ENCODE peak calls at places on chromosomes 13 and 19, in seven cellular contexts. L is IMR-90, B is heart right ventricle, G is sigmoid colon, S is dorsolateral prefrontal cortex, H is PC-3, P is iPS DF 6.9. M is an unnamed sample.

GRCh38 chr13:52652980-52653303 is 306 bp downstream of the SUGT1 start:
- DNase-seq in G (peak), S (no peak), B (no peak), H (no peak), P (no peak), L (no peak), M (no peak)

GRCh38 chr13:113152894-113153809 is 5.3 kb upstream of the PROZ start:
- DNase-seq in P (no peak), H (peak), S (peak), L (no peak), B (peak), G (peak), M (peak)

GRCh38 chr13:48769107-48769704 is 115.5 kb downstream of the CYSLTR2 start:
- DNase-seq in S (no peak), L (peak), G (peak), P (peak), H (peak), B (no peak), M (peak)

GRCh38 chr13:59363950-59364349 is 799.8 kb downstream of the DIAPH3 start:
- DNase-seq in G (no peak), P (no peak), S (no peak), B (no peak), L (no peak), H (no peak), M (no peak)

GRCh38 chr19:14782978-14783545 is 4.7 kb upstream of the ADGRE2 start:
- DNase-seq in S (no peak), G (no peak), P (no peak), L (no peak), B (no peak), H (no peak), M (no peak)

GRCh38 chr13:95784161-95784880 is 107.4 kb downstream of the DNAJC3 start:
- DNase-seq in L (peak), H (peak), B (no peak), G (no peak), P (no peak), S (no peak), M (no peak)

GRCh38 chr13:84951128-84951527 is 848.1 kb downstream of the SLITRK6 start:
- DNase-seq in S (no peak), H (peak), G (no peak), B (no peak), L (no peak), P (no peak), M (no peak)

GRCh38 chr13:68676513-68677115 is 1431.0 kb upstream of the ATXN8OS start:
- DNase-seq in P (no peak), L (no peak), G (no peak), H (no peak), S (no peak), B (no peak), M (no peak)

GRCh38 chr13:99426426-99426825 is 74.8 kb upstream of the TM9SF2 start:
- DNase-seq in L (no peak), B (no peak), G (no peak), H (no peak), S (no peak), P (no peak), M (no peak)

GRCh38 chr13:95326695-95327094 is 25.4 kb upstream of the ABCC4 start:
- DNase-seq in B (no peak), S (no peak), G (no peak), L (no peak), P (no peak), H (no peak), M (no peak)

GRCh38 chr13:113162783-113163685 is 4.6 kb downstream of the PROZ start:
- DNase-seq in B (no peak), H (no peak), S (no peak), P (no peak), L (no peak), G (no peak), M (peak)

GRCh38 chr13:24005711-24006281 is 108.5 kb upstream of the C1QTNF9B start:
- DNase-seq in H (no peak), P (no peak), S (no peak), G (no peak), B (no peak), L (no peak), M (no peak)

GRCh38 chr19:4061683-4062575 is 4.8 kb downstream of the ZBTB7A start:
- DNase-seq in L (no peak), S (no peak), P (no peak), G (peak), B (no peak), H (peak), M (no peak)

GRCh38 chr13:40401911-40402776 is 264.3 kb downstream of the FOXO1 start:
- DNase-seq in S (peak), P (no peak), L (peak), G (peak), H (peak), B (peak), M (peak)

GRCh38 chr19:18865973-18866799 is 29.8 kb downstream of the CERS1 start:
- DNase-seq in B (peak), H (peak), S (peak), P (no peak), L (peak), G (no peak), M (no peak)

DNA sequence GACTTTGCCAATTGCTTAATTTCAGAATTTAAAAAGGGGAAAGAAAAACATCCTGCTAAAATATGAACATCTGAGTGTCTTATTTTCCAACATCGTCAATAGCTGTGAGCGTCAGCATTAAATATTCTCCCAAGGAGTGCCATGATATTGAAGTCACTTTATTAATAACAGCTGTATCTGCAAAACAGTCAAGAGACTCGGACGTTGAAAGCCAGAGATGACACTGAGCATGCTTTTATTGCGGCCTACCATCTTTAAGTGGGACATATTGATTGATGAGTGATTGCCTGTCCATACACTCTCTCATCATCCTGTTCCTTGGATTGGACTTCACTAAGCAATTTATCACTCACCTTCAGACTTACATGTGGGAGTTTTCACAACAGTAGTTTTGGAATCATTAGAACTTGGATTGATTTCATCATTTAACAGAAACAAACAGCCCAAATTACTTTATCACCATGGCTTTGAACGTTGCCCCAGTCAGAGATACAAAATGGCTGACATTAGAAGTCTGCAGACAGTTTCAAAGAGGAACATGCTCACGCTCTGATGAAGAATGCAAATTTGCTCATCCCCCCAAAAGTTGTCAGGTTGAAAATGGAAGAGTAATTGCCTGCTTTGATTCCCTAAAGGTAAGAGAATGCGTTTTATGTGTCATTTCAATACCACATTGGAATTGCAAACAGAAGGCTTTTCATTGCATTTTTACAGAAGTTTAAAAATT is 53.8 kb downstream of the MBNL2 start:
- DNase-seq in H (no peak), P (no peak), B (no peak), G (no peak), L (no peak), S (no peak), M (no peak)
- H3K27ac ChIP-seq in H (peak), P (no peak), B (no peak), G (peak), L (peak), S (no peak), M (no peak)

DNA sequence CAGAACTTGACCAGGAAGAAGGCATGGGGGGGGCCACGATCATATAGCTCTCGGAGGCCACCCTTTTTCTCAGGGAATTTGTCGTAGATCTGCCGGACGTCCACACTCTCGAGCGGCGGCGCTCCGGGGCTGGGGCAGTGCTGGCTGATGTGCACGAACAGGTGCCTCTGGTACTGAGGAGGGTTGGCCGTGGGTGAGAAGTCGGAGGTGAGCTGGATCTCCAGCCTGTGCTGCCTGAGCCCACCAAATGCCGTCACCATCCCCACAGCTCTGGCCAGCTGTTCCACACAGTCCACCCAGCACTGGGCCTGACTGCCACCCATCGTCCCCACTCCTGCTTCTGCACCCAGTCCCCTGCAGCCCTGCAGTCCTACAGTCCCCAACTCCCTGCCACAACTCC is 12.0 kb downstream of the CD37 start:
- DNase-seq in B (no peak), H (no peak), G (no peak), S (no peak), L (no peak), P (no peak), M (no peak)
- H3K27ac ChIP-seq in B (no peak), H (no peak), G (no peak), S (no peak), L (no peak), P (no peak), M (no peak)

DNA sequence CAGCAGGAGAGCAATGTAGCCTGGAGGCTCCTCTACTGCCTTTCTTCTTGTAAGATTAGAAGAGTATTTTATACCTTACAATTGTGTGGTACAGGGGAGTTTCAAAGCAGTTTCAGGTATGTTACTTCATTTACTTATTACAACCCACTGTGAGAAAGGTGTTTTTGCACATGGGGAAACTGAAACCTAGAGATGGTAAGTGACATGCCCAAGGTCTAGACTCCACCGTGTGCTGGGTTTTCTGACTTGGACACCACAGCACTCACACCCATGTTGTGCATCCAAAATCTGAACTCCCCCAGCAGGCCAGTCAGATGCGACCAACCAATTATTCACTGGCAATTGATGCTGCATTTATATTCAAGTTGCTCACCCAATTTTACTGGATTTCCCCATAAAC is 22.8 kb downstream of the ERICH6B start:
- DNase-seq in G (no peak), H (no peak), P (no peak), B (no peak), L (no peak), S (no peak), M (no peak)
- H3K27ac ChIP-seq in G (no peak), H (no peak), P (no peak), B (no peak), L (no peak), S (no peak), M (no peak)

GRCh38 chr19:1521636-1522035 is 2.2 kb upstream of the PLK5 start:
- DNase-seq in S (no peak), P (no peak), H (no peak), L (no peak), B (no peak), G (peak), M (peak)

GRCh38 chr19:1514986-1515721 is 2.3 kb upstream of the ADAMTSL5 start:
- DNase-seq in G (no peak), H (no peak), L (no peak), P (no peak), S (no peak), B (no peak), M (no peak)

GRCh38 chr19:1516395-1516753 is 3.6 kb upstream of the ADAMTSL5 start:
- DNase-seq in H (no peak), G (no peak), L (no peak), B (no peak), P (no peak), S (no peak), M (no peak)

GRCh38 chr19:1520203-1520780 is 3.6 kb upstream of the PLK5 start:
- DNase-seq in H (no peak), S (no peak), B (no peak), L (no peak), P (no peak), G (no peak), M (no peak)

GRCh38 chr19:1518471-1518870 is 5.4 kb upstream of the PLK5 start:
- DNase-seq in S (no peak), P (no peak), B (no peak), L (no peak), H (no peak), G (no peak), M (no peak)
- H3K27ac ChIP-seq in S (no peak), P (no peak), B (no peak), L (no peak), H (no peak), G (no peak), M (no peak)

GRCh38 chr19:2532252-2533071 is 56.5 kb downstream of the GADD45B start:
- DNase-seq in P (no peak), L (peak), B (no peak), G (no peak), S (no peak), H (peak), M (no peak)
- H3K27ac ChIP-seq in P (no peak), L (no peak), B (no peak), G (no peak), S (no peak), H (peak), M (no peak)

GRCh38 chr19:50899549-50899948 is 11.6 kb downstream of the KLK4 start:
- DNase-seq in S (no peak), G (no peak), H (no peak), P (no peak), L (no peak), B (no peak), M (no peak)

GRCh38 chr19:50897191-50897607 is 14.0 kb downstream of the KLK4 start:
- DNase-seq in B (no peak), G (no peak), S (no peak), H (no peak), L (no peak), P (no peak), M (no peak)

GRCh38 chr19:50898018-50898417 is 13.2 kb downstream of the KLK4 start:
- DNase-seq in H (no peak), P (no peak), L (no peak), B (no peak), G (no peak), S (no peak), M (no peak)

GRCh38 chr19:50896591-50897190 is 14.5 kb downstream of the KLK4 start:
- DNase-seq in L (peak), S (no peak), G (no peak), H (peak), B (no peak), P (no peak), M (peak)

DNA sequence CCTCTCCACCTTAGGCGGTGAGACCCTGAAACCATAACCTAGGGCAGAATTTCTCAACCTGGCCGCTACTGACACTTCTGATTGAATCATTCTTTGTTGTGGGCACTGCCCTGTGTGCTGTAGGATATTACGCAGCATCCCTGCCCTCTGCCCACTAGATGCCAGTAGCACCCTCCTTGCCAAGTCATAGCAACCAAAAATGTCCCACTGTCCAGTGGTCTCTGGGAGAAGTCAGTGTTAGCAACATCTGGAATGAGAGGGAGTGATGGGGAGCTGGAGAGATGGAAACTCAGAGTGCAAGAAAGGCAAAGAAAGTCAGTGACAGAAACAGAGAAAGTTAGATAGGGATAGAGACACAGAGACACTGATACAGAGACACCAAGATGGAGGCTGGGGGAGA is 13.6 kb downstream of the KLK4 start:
- DNase-seq in H (peak), G (no peak), P (no peak), B (no peak), L (no peak), S (no peak), M (no peak)
- H3K27ac ChIP-seq in H (no peak), G (no peak), P (no peak), B (no peak), L (no peak), S (no peak), M (no peak)

GRCh38 chr19:47098608-47099007 is 15.0 kb downstream of the ZC3H4 start:
- DNase-seq in H (no peak), S (no peak), L (no peak), P (no peak), G (no peak), B (no peak), M (no peak)
- H3K27ac ChIP-seq in H (no peak), S (peak), L (no peak), P (no peak), G (no peak), B (peak), M (no peak)

GRCh38 chr19:12995596-12996541 is 594 bp downstream of the NFIX start:
- DNase-seq in L (peak), P (no peak), S (no peak), B (no peak), H (no peak), G (no peak), M (no peak)
- H3K27ac ChIP-seq in L (peak), P (no peak), S (peak), B (peak), H (peak), G (peak), M (no peak)

GRCh38 chr19:20471441-20471840 is 94.1 kb downstream of the ZNF737 start:
- DNase-seq in G (no peak), S (no peak), P (no peak), L (no peak), H (no peak), B (no peak), M (no peak)

GRCh38 chr19:20470345-20471119 is 95.0 kb downstream of the ZNF737 start:
- DNase-seq in S (no peak), B (no peak), G (no peak), H (no peak), P (no peak), L (no peak), M (no peak)

DNA sequence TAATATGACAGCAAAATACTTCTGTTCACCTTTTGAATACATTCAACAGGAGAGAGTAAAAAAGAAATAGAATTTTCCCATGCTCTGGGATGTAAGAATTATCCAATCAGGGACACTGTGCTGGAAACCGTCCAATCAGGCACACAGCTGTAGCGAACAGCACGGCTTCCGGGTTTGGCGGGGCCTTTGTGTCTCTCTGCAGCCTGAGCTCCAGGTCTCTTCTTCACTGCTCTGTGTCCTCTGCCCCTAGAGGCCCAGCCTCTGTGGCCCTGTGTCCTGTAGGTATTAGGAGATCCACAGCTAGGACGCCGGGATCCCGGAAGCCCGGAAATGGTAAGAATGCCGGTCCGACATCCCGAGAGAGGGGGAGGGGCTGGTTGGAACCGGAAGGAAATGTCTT is 92.7 kb downstream of the ZNF737 start:
- DNase-seq in L (no peak), B (no peak), S (no peak), G (no peak), H (no peak), P (no peak), M (no peak)
- H3K27ac ChIP-seq in L (no peak), B (no peak), S (no peak), G (no peak), H (no peak), P (no peak), M (no peak)

DNA sequence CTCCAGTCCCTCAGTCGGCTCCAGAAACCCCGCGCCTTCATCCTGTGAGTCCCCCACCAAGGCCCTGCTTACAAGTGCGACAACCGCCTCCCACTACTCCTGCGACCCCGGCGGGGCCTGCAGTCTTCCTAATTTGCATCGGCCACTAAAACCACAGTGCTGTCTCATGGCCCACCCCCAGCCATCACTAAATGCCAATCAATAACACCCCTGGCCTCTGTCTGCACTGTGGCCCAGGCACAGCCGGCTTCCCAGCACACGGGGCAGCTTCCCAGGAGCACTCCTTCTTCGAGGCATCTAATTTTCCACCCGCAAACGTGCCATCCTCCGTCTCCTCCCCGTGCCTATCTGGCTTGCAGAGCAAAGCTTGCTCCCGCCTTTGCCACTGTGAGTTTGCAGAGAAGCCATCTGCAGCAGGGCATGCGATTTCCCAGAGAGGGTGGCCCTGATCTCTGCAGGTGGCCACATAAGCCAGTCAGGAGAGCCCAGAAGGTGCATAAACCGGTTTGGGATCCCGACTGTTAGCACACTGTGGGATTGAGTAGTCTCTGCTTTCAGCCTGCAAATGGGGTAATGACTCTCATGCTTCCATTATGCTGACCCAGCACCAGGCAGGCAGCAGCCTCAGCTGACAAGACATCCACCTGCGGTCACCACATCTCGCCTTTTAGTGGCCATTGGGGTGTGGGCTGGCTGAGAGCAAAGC is 34.0 kb upstream of the USE1 start:
- DNase-seq in G (no peak), S (no peak), H (no peak), P (no peak), B (no peak), L (no peak), M (no peak)
- H3K27ac ChIP-seq in G (no peak), S (no peak), H (no peak), P (no peak), B (no peak), L (no peak), M (no peak)